ENCODE peak calls at places on chromosomes 4 and X, in seven cellular contexts. J is testis, X is H1, M is adrenal gland, E is breast epithelium, Z is ovary, F is IMR-90. Y is an unnamed sample. For H3K4me1, the result is how much of the 10 kb centered on the place peaks cover.

GRCh38 chr4:149145803-149146202 is 669.8 kb downstream of the IQCM start:
- DNase-seq in J (no peak), X (no peak), M (no peak), E (no peak), Z (no peak), F (peak), Y (no peak)

GRCh38 chrX:129606918-129607317 is 47.8 kb downstream of the APLN start:
- DNase-seq in J (peak), X (no peak), M (peak), E (no peak), Z (peak), F (peak), Y (peak)

GRCh38 chr4:68175562-68176155 is 46.0 kb upstream of the TMPRSS11F start:
- DNase-seq in J (peak), X (no peak), M (no peak), E (no peak), Z (peak), F (peak), Y (peak)

GRCh38 chr4:113584407-113585150 is 177.0 kb downstream of the CAMK2D start:
- DNase-seq in J (no peak), X (no peak), M (peak), E (no peak), Z (no peak), F (peak), Y (no peak)

GRCh38 chr4:106618920-106619319 is 250.3 kb upstream of the GIMD1 start:
- DNase-seq in J (no peak), X (no peak), M (no peak), E (no peak), Z (no peak), F (no peak), Y (no peak)

GRCh38 chrX:153816821-153817220 is 13.5 kb downstream of the PDZD4 start:
- DNase-seq in J (no peak), X (no peak), M (no peak), E (no peak), Z (no peak), F (no peak), Y (peak)

GRCh38 chr4:10105421-10105820 is 11.2 kb downstream of the WDR1 start:
- DNase-seq in J (no peak), X (no peak), M (no peak), E (no peak), Z (no peak), F (no peak), Y (no peak)

GRCh38 chr4:74570095-74570494 is 125.2 kb downstream of the AREG start:
- DNase-seq in J (no peak), X (no peak), M (no peak), E (no peak), Z (no peak), F (no peak), Y (no peak)

GRCh38 chrX:71950066-71950465 is 39.4 kb downstream of the NHSL2 start:
- DNase-seq in J (no peak), X (no peak), M (no peak), E (no peak), Z (no peak), F (no peak), Y (no peak)

GRCh38 chr4:168645933-168646768 is 149.3 kb downstream of the PALLD start:
- DNase-seq in J (no peak), X (no peak), M (no peak), E (no peak), Z (no peak), F (no peak), Y (no peak)

GRCh38 chrX:97238632-97239031 is 354.9 kb downstream of the RPA4 start:
- DNase-seq in J (no peak), X (no peak), M (no peak), E (no peak), Z (no peak), F (peak), Y (no peak)

GRCh38 chr4:110119347-110119746 is 79.1 kb downstream of the ELOVL6 start:
- DNase-seq in J (no peak), X (no peak), M (no peak), E (no peak), Z (no peak), F (no peak), Y (no peak)

GRCh38 chr4:150694438-150694837 is 112.5 kb downstream of the MAB21L2 start:
- DNase-seq in J (no peak), X (no peak), M (no peak), E (no peak), Z (no peak), F (no peak), Y (no peak)

GRCh38 chrX:72121381-72121780 is 10.3 kb downstream of the RTL5 start:
- DNase-seq in J (peak), X (no peak), M (peak), E (no peak), Z (peak), F (peak), Y (no peak)

GRCh38 chr4:185928761-185929455 is 116.9 kb upstream of the SORBS2 start:
- DNase-seq in J (no peak), X (no peak), M (no peak), E (no peak), Z (no peak), F (no peak), Y (no peak)

GRCh38 chr4:101065346-101065745 is 282.0 kb downstream of the PPP3CA start:
- DNase-seq in J (no peak), X (no peak), M (no peak), E (no peak), Z (no peak), F (no peak), Y (no peak)

GRCh38 chr4:15836362-15836761 is 58.2 kb downstream of the CD38 start:
- DNase-seq in J (no peak), X (no peak), M (no peak), E (no peak), Z (no peak), F (no peak), Y (no peak)

GRCh38 chr4:16667464-16667863 is 231.0 kb downstream of the LDB2 start:
- DNase-seq in J (no peak), X (no peak), M (no peak), E (no peak), Z (no peak), F (peak), Y (no peak)

GRCh38 chrX:100928660-100929613 is at the start of gene XKRX:
- DNase-seq in J (peak), X (no peak), M (peak), E (peak), Z (peak), F (no peak), Y (peak)

GRCh38 chr4:91448668-91449330 is 855.0 kb upstream of the GRID2 start:
- DNase-seq in J (no peak), X (no peak), M (no peak), E (no peak), Z (no peak), F (no peak), Y (no peak)

GRCh38 chrX:128057421-128057820 is 5.2 kb upstream of the ACTRT1 start:
- DNase-seq in J (no peak), X (no peak), M (no peak), E (no peak), Z (no peak), F (no peak), Y (no peak)

GRCh38 chrX:8657883-8658282 is 74.1 kb downstream of the ANOS1 start:
- DNase-seq in J (peak), X (no peak), M (no peak), E (no peak), Z (no peak), F (no peak), Y (no peak)

GRCh38 chr4:9893329-9894108 is 112.1 kb downstream of the DRD5 start:
- DNase-seq in J (no peak), X (no peak), M (no peak), E (no peak), Z (no peak), F (no peak), Y (no peak)

GRCh38 chrX:150226223-150226965 is 136.7 kb upstream of the MAMLD1 start:
- DNase-seq in J (no peak), X (no peak), M (no peak), E (no peak), Z (no peak), F (no peak), Y (no peak)

GRCh38 chr4:4763815-4764202 is 95.7 kb upstream of the MSX1 start:
- DNase-seq in J (no peak), X (no peak), M (no peak), E (no peak), Z (no peak), F (peak), Y (no peak)

GRCh38 chr4:111807556-111807955 is 337.7 kb upstream of the FAM241A start:
- DNase-seq in J (no peak), X (no peak), M (no peak), E (no peak), Z (no peak), F (no peak), Y (no peak)

GRCh38 chr4:38621004-38621684 is 42.9 kb upstream of the KLF3 start:
- DNase-seq in J (peak), X (no peak), M (no peak), E (no peak), Z (peak), F (peak), Y (peak)

GRCh38 chr4:150237110-150237852 is 159.0 kb downstream of the DCLK2 start:
- DNase-seq in J (no peak), X (no peak), M (no peak), E (no peak), Z (no peak), F (peak), Y (no peak)

GRCh38 chrX:13252726-13253125 is 67.1 kb downstream of the ATXN3L start:
- DNase-seq in J (no peak), X (no peak), M (no peak), E (no peak), Z (no peak), F (peak), Y (no peak)

GRCh38 chrX:134658421-134658896 is at the start of gene PLAC1:
- DNase-seq in J (no peak), X (no peak), M (no peak), E (no peak), Z (no peak), F (no peak), Y (no peak)

GRCh38 chrX:108001218-108001814 is 19.1 kb upstream of the TEX13B start:
- DNase-seq in J (no peak), X (no peak), M (no peak), E (no peak), Z (no peak), F (peak), Y (peak)

GRCh38 chr4:184992422-184992821 is 25.9 kb upstream of the HELT start:
- DNase-seq in J (no peak), X (no peak), M (no peak), E (no peak), Z (no peak), F (no peak), Y (no peak)

GRCh38 chr4:146175541-146176453 is at the start of gene LSM6:
- DNase-seq in J (peak), X (peak), M (peak), E (peak), Z (peak), F (peak), Y (peak)

GRCh38 chr4:39908284-39908683 is 69.4 kb downstream of the PDS5A start:
- DNase-seq in J (no peak), X (no peak), M (no peak), E (no peak), Z (no peak), F (peak), Y (no peak)

GRCh38 chr4:25159837-25160713 is at the start of gene SEPSECS:
- DNase-seq in J (peak), X (peak), M (peak), E (peak), Z (peak), F (peak), Y (peak)
- TF ChIP-seq POLR2A in J (peak), X (peak), M (peak), E (peak), Z (peak), F (peak), Y (peak)

GRCh38 chr4:8270418-8270771 is 841 bp downstream of the HTRA3 start:
- DNase-seq in J (no peak), X (no peak), M (no peak), E (no peak), Z (no peak), F (no peak), Y (no peak)

GRCh38 chr4:8269535-8270417 is at the start of gene HTRA3:
- DNase-seq in J (peak), X (no peak), M (no peak), E (no peak), Z (peak), F (peak), Y (no peak)

GRCh38 chr4:8271821-8272220 is 2.3 kb downstream of the HTRA3 start:
- DNase-seq in J (no peak), X (no peak), M (no peak), E (no peak), Z (no peak), F (no peak), Y (no peak)

GRCh38 chr4:8272472-8273428 is 3.2 kb downstream of the HTRA3 start:
- DNase-seq in J (no peak), X (no peak), M (peak), E (no peak), Z (peak), F (peak), Y (no peak)

DNA sequence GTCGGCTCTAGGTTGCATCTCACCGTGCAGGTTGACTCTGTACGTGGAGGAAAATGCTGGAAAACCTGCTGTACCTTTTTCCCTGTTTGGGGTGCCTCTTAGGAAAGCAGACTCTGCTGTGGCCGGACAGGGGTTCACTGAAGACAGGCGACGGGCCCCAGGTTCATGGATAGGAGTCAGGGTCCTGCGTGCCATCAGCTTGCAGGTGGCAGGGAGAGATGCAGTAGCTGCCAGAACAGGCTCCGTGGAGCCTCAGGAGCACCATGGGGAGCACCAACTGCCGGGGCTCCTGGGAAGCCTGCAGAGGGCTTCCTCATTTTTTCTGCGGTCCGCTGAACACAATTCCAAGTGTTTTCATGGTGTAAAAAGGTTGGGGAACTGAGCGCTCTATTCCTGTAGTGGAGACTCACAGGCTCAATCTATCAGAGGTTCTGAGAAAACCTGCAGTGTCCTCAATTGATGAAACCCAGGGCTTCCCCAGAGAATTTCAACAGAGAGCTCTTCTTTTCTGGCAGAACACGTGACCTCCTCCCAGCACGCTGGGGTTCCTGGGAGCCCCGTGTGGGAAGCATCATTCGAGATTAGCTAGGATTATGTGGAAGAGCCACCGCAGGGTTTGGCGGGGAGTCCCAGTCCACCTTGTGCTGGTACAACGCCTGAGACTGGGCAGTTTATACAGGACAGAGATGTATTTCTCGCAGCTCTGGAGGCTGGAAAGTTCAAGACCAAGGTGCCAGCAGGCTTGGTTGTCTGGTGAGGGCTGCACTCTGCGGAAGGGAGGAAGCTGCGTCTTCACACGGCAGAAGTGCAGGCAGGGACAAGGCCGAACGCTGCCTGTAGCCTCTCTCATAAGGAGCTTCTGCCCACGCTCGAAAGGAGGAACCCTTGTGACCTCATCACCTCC is 1.6 kb downstream of the HTRA3 start:
- DNase-seq in J (no peak), X (no peak), M (no peak), E (no peak), Z (peak), F (no peak), Y (no peak)
- H3K4me1 ChIP-seq in J (under half), X (under half), M (under half), E (under half), Z (under half), F (under half), Y (under half)

DNA sequence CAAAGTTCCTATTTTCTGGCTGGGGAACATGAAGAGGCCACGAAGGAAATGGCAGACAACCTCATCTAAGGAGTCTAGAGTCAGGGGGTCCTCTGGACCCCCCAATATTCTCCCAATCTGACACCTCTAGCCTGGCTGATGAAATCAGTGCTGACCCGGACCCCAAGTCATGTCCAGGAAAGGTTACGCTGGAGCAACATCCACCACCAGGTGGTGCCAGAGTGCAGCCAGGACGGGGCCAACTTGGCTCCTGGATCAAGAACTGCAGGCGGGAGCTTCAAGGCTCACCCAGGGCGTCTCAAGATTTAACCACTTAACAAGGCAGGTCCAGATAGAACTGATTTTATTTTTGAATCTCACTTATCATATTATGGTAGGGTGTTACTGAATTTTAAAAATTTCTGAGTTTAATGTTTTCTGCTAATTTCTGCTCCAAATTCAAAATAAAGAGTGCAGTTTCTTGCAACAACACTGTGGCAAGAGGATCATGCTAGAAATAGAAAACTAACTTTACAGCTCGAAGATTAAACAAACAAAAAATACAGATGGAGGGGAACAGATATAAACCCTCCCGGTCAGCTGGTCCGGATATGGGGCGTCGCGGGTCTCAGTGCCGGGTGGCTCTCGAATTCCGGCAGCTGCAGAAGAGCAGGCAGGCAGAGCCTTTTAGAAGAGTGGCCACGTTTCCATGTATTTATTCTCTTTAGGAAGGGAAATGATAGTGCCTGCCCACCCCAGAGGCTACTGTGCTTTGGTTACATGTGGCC is 135.5 kb downstream of the AFAP1 start:
- DNase-seq in J (peak), X (peak), M (peak), E (peak), Z (peak), F (peak), Y (peak)
- TF ChIP-seq POLR2A in J (no peak), X (no peak), M (no peak), E (no peak), Z (no peak), F (no peak), Y (no peak)

DNA sequence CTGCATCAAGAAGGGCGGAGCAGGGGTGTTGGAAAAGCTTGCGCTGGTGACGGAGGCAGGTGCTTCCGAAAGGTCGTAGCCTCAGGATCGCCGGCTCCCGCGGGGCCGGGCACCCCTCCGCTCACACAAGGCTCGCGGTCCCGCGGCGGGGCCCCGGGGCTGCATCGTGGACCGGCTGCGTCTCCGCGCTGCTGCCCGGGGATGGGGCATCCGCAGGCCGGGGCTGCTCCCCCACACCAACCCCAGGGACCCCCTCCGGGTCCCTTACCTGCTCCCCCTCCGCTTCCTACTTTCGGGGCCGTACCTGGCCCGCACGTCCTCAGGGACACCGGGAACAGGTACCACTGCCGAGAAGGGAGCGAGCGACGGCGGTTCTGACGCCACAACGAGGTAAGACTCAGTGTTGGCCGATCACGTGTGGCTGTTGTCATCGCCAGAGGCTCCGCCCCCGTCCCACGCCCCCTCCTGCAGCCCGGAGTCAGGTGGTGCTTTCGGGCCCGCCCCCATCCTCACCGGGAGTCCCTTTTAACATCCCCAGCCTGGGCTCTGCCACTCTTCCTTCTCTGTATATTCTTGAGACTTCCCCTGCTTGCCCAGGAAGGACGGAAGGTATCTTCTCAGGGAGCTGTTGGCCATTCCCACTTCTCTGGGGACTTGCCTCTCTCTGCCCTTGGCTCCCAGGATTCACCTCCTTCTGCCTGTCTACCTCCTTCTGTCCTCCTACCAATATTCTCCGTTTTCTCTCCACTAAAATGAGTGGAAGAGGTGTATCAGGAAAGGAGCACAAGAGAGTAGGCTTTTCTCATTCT is at the start of gene BEX2:
- DNase-seq in J (peak), X (peak), M (peak), E (peak), Z (peak), F (no peak), Y (peak)
- H3K4me1 ChIP-seq in J (under half), X (under half), M (under half), E (under half), Z (under half), F (under half), Y (under half)

DNA sequence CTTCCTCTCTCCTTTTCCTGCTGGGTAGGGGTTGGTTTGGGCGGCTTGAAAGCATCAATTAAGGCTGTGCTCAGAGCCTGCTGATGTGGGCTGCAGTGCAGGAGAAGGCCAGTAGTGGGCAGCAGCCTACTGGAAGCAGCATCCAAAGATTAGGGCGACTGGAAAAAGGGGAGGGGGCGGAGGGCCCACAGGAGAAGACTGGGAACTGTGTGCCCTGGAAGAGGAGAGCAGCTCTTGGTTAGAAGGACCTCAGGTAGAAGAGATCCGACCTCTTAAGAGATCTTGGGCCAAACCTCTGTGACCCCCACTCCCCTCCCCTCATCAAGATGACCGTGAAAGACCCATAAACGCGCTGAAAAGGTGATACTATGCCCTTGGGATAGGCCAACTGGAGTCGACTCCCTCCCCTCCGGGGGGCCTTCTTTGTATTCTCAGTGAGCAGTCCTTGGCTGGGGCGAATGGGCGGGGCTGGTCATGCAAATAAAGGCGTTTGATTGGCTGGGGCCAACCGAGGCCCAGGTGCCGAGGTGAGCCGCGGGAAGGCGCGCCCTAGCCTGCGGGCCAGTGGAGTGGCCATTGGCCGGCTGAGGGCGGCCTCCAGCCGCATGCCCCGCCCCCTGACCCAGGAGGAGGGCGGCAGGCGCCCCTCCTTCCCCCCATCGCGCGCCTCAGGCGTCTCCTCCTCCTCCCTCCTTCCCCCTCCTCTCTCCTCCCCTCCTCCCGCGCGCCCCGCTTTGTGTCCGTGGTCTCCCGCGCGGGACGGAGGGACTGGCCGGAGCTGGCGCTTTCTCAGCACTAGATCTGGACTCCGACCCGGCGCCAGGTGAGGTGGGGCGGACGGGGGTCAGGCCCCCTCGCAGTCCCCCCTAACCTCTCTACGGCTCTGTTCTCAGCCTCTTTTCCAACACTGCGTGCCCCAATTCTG is 10.1 kb downstream of the DLG3 start:
- DNase-seq in J (peak), X (peak), M (peak), E (peak), Z (peak), F (peak), Y (peak)
- TF ChIP-seq POLR2A in J (no peak), X (peak), M (no peak), E (no peak), Z (no peak), F (no peak), Y (no peak)